ENCODE peak calls at places on chromosomes 12 and 14, in ten cellular contexts. P is stimulated activated CD4-positive, alpha-beta T cell treated with anti-CD3 and anti-CD28 coated beads, Interleukin-4, amount 100 ng/mL, for 48 hours; M is HFFc6; K is psoas muscle; X is T-cell; H is foreskin fibroblast; R is T-helper 2 cell; Q is Calu3; D is HEK293T; V is Ammon's horn. Y is an unnamed sample.

GRCh38 chr12:51421266-51421884 is 3.3 kb upstream of the SLC4A8 start:
- DNase-seq in R (no peak), M (peak), D (peak), H (peak), V (peak), K (no peak), P (peak), Q (peak), X (peak), Y (peak)

GRCh38 chr12:103588680-103589079 is 1.6 kb downstream of the STAB2 start:
- DNase-seq in R (no peak), P (no peak), H (no peak), K (no peak), D (no peak), Q (no peak), V (no peak), M (no peak), X (no peak), Y (no peak)

GRCh38 chr14:33699300-33699699 is 251.6 kb downstream of the EGLN3 start:
- DNase-seq in P (no peak), H (no peak), M (no peak), V (peak), X (no peak), K (no peak), Q (no peak), R (no peak), D (no peak), Y (no peak)

GRCh38 chr12:103840399-103840880 is 594 bp downstream of the NT5DC3 start:
- DNase-seq in D (no peak), P (peak), K (peak), X (no peak), M (peak), H (peak), R (no peak), Q (no peak), V (no peak), Y (peak)

GRCh38 chr12:122888232-122888752 is 7.6 kb downstream of the VPS37B start:
- DNase-seq in V (no peak), R (no peak), P (no peak), Q (peak), X (peak), H (peak), M (no peak), K (no peak), D (no peak), Y (peak)

GRCh38 chr12:8899835-8900234 is 14.5 kb upstream of the PHC1 start:
- DNase-seq in V (no peak), H (no peak), P (no peak), X (no peak), D (no peak), Q (no peak), M (no peak), K (no peak), R (no peak), Y (no peak)

GRCh38 chr12:103326190-103326589 is 169.6 kb downstream of the C12orf42 start:
- DNase-seq in X (no peak), D (peak), Q (no peak), M (no peak), P (no peak), H (no peak), V (no peak), K (no peak), R (no peak), Y (peak)

GRCh38 chr14:93538411-93538810 is 107.7 kb downstream of the UNC79 start:
- DNase-seq in M (no peak), P (no peak), H (no peak), D (peak), K (no peak), X (no peak), V (no peak), R (no peak), Q (peak), Y (no peak)

GRCh38 chr12:42609605-42610004 is 20.1 kb upstream of the PRICKLE1 start:
- DNase-seq in D (no peak), M (no peak), R (no peak), H (peak), X (no peak), P (no peak), K (no peak), V (no peak), Q (peak), Y (no peak)

Y was measured in HT-29.